ENCODE peak calls at places on chromosome 4, in five cellular contexts. G, J, A, E and I are unnamed samples.

GRCh38 chr4:76665139-76665538 is 230.1 kb downstream of the SHROOM3 start:
- DNase-seq in G (no peak), J (no peak), A (no peak), E (peak; percentile 54), I (no peak)

GRCh38 chr4:69984030-69984443 is 11.7 kb upstream of the STATH start:
- DNase-seq in G (no peak), J (no peak), A (no peak), E (no peak), I (no peak)

GRCh38 chr4:88102029-88102428 is 56.4 kb downstream of the ABCG2 start:
- DNase-seq in G (no peak), J (no peak), A (no peak), E (no peak), I (no peak)

GRCh38 chr4:71689822-71690221 is 94.1 kb downstream of the GC start:
- DNase-seq in G (no peak), J (no peak), A (no peak), E (no peak), I (no peak)

GRCh38 chr4:138555584-138555983 is 313.4 kb upstream of the SLC7A11 start:
- DNase-seq in G (peak; percentile 11), J (no peak), A (no peak), E (no peak), I (no peak)

GRCh38 chr4:128299848-128300247 is 12.2 kb upstream of the PGRMC2 start:
- DNase-seq in G (no peak), J (no peak), A (no peak), E (no peak), I (no peak)

GRCh38 chr4:72582853-72583252 is 13.8 kb upstream of the ADAMTS3 start:
- DNase-seq in G (no peak), J (no peak), A (no peak), E (no peak), I (no peak)

GRCh38 chr4:107304699-107305286 is 268.7 kb upstream of the DKK2 start:
- DNase-seq in G (no peak), J (no peak), A (no peak), E (no peak), I (no peak)

GRCh38 chr4:8101213-8101781 is 57.3 kb downstream of the ABLIM2 start:
- DNase-seq in G (no peak), J (no peak), A (no peak), E (peak; percentile 12), I (no peak)

GRCh38 chr4:122279670-122280069 is 99.1 kb upstream of the ADAD1 start:
- DNase-seq in G (no peak), J (no peak), A (no peak), E (no peak), I (no peak)

GRCh38 chr4:76585897-76586360 is 150.9 kb downstream of the SHROOM3 start:
- DNase-seq in G (no peak), J (peak; percentile 2), A (peak; percentile 77), E (peak; percentile 92), I (no peak)

GRCh38 chr4:40881096-40881495 is 131.3 kb downstream of the NSUN7 start:
- DNase-seq in G (no peak), J (no peak), A (no peak), E (no peak), I (no peak)

GRCh38 chr4:123246085-123246484 is 150.5 kb upstream of the SPRY1 start:
- DNase-seq in G (peak; percentile 34), J (no peak), A (no peak), E (no peak), I (no peak)

GRCh38 chr4:127870688-127871087 is 10.0 kb upstream of the PLK4 start:
- DNase-seq in G (no peak), J (no peak), A (peak; percentile 39), E (no peak), I (no peak)

GRCh38 chr4:2413821-2414610 is 4.4 kb downstream of the ZFYVE28 start:
- DNase-seq in G (no peak), J (peak; percentile 58), A (no peak), E (no peak), I (peak; percentile 18)

GRCh38 chr4:8846046-8846720 is 25.5 kb downstream of the HMX1 start:
- DNase-seq in G (no peak), J (no peak), A (no peak), E (no peak), I (peak; percentile 7)

GRCh38 chr4:1084796-1085403 is 28.5 kb downstream of the RNF212 start:
- DNase-seq in G (no peak), J (no peak), A (no peak), E (no peak), I (no peak)

GRCh38 chr4:72451349-72451748 is 117.7 kb downstream of the ADAMTS3 start:
- DNase-seq in G (no peak), J (no peak), A (peak; percentile 13), E (no peak), I (no peak)

GRCh38 chr4:88592600-88593448 is 544 bp downstream of the HERC3 start:
- DNase-seq in G (peak; percentile 67), J (peak; percentile 90), A (peak; percentile 77), E (peak; percentile 85), I (peak; percentile 80)

GRCh38 chr4:85005865-85006377 is 39.4 kb upstream of the WDFY3 start:
- DNase-seq in G (no peak), J (no peak), A (no peak), E (no peak), I (no peak)

GRCh38 chr4:15893967-15894366 is 44.6 kb downstream of the FGFBP1 start:
- DNase-seq in G (no peak), J (no peak), A (no peak), E (no peak), I (no peak)

GRCh38 chr4:91325495-91325894 is 978.3 kb upstream of the GRID2 start:
- DNase-seq in G (no peak), J (no peak), A (no peak), E (no peak), I (no peak)

GRCh38 chr4:31647776-31648175 is 927.6 kb downstream of the PCDH7 start:
- DNase-seq in G (no peak), J (no peak), A (no peak), E (no peak), I (no peak)

GRCh38 chr4:537436-538264 is 38.4 kb downstream of the TMEM271 start:
- DNase-seq in G (no peak), J (no peak), A (no peak), E (no peak), I (no peak)

GRCh38 chr4:69743476-69744156 is 16.8 kb downstream of the SULT1B1 start:
- DNase-seq in G (no peak), J (no peak), A (no peak), E (no peak), I (no peak)

GRCh38 chr4:37822220-37822619 is 4.3 kb upstream of the PGM2 start:
- DNase-seq in G (no peak), J (no peak), A (no peak), E (no peak), I (no peak)

GRCh38 chr4:75726577-75726976 is 2.2 kb downstream of the USO1 start:
- DNase-seq in G (no peak), J (no peak), A (no peak), E (no peak), I (no peak)

GRCh38 chr4:8770518-8771257 is 101.0 kb downstream of the HMX1 start:
- DNase-seq in G (no peak), J (no peak), A (no peak), E (no peak), I (no peak)

GRCh38 chr4:27964095-27964494 is 1103.5 kb downstream of the STIM2 start:
- DNase-seq in G (no peak), J (no peak), A (no peak), E (no peak), I (no peak)

GRCh38 chr4:23733911-23734458 is 155.9 kb downstream of the PPARGC1A start:
- DNase-seq in G (no peak), J (no peak), A (no peak), E (no peak), I (no peak)

DNA sequence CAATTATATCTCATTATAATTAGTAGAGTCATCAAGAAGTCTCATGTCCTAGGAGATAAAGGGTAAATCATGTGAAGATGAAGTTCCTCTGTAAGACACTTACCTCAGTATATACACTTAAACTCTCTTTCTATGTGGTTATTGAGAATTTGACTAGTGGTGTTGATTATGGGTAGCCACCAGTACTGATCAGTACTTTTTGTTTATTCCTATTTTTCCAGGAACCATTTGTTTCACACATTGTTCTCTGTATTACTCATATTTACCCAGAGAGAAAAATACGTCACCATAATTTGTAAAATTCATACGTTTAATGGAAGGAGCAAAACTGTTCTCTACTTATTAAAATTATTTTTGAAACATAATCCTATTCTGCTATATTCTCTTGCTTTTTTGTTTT is 55.8 kb upstream of the PRDM8 start:
- DNase-seq in G (no peak), J (peak; percentile 41), A (no peak), E (no peak), I (no peak)
- H3K4me1 ChIP-seq in G (no peaks in the 10 kb centered on the region), J (peaks cover 49% of the 10 kb centered on the region), A (no peaks in the 10 kb centered on the region), E (no peaks in the 10 kb centered on the region), I (peaks cover 20% of the 10 kb centered on the region)

DNA sequence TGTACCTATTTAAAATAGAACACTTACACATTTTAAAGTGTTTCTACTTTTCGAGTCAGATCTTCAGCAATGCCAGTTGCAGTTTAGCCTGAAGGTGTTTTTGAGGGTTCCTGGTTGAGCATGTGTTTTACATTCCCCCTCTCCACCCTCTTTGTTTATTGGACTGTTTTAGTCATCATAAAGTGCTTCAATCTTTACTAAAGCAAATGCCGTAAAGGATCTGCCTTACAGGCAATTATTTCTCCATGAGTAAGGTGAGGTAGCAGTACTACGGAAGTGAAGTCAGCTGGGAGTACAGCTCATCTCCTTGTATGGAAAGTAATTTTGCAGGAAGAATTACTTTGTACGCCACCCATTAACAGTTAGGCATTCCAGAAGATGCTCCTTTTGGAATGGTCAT is 36.9 kb downstream of the PDLIM5 start:
- DNase-seq in G (no peak), J (no peak), A (no peak), E (no peak), I (no peak)
- H3K27ac ChIP-seq in G (no peak overlapping the region), J (no peak overlapping the region), A (peak overlapping the region; percentile 27), E (no peak overlapping the region), I (no peak overlapping the region)

DNA sequence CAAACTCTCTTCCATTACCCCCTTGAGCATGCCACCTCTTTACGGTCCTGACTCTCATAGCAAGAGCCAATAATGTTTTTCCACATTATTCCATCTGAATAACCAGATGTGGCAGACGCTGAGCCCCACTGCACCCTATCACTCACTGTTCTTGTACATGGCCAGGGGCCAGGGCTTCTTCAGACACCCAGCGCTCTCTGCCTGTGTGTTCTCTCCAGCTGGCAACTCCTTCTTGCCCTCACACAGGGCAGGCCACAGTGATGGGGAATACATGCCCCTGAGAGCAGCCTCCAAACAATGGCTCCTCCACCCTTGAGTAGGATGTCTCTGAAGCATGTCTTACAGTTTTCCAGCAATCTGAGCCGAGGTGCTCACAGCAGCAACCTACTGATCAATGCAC is 50.8 kb upstream of the STIM2 start:
- DNase-seq in G (no peak), J (no peak), A (no peak), E (no peak), I (no peak)
- H3K4me1 ChIP-seq in G (peaks cover 31% of the 10 kb centered on the region), J (peaks cover 9% of the 10 kb centered on the region), A (peaks cover 39% of the 10 kb centered on the region), E (no peaks in the 10 kb centered on the region), I (peaks cover 9% of the 10 kb centered on the region)

GRCh38 chr4:26033389-26033788 is 119.4 kb downstream of the SMIM20 start:
- DNase-seq in G (no peak), J (no peak), A (no peak), E (no peak), I (no peak)
- H3K27ac ChIP-seq in G (no peak overlapping the region), J (no peak overlapping the region), A (no peak overlapping the region), E (no peak overlapping the region), I (no peak overlapping the region)

GRCh38 chr4:3426465-3427133 is 15.2 kb upstream of the HGFAC start:
- DNase-seq in G (peak; percentile 13), J (no peak), A (no peak), E (no peak), I (no peak)
- H3K4me1 ChIP-seq in G (no peaks in the 10 kb centered on the region), J (no peaks in the 10 kb centered on the region), A (no peaks in the 10 kb centered on the region), E (no peaks in the 10 kb centered on the region), I (no peaks in the 10 kb centered on the region)

GRCh38 chr4:165191814-165192499 is 15.4 kb upstream of the KLHL2 start:
- DNase-seq in G (no peak), J (peak; percentile 42), A (no peak), E (no peak), I (no peak)
- H3K27ac ChIP-seq in G (no peak overlapping the region), J (no peak overlapping the region), A (no peak overlapping the region), E (no peak overlapping the region), I (no peak overlapping the region)